ENCODE peak calls at places on chromosomes 1 and 21, in four cellular contexts. M is mammary epithelial cell; W is colonic mucosa; C is naive thymus-derived CD4-positive, alpha-beta T cell. P is an unnamed sample.

GRCh38 chr1:73162576-73162975 is 880.2 kb upstream of the NEGR1 start:
- DNase-seq in M (peak; percentile 0), W (no peak), C (no peak), P (no peak)

GRCh38 chr21:31670065-31670464 is 10.6 kb downstream of the SOD1 start:
- DNase-seq in M (no peak), W (no peak), C (no peak), P (no peak)

GRCh38 chr1:7322912-7323311 is 448.2 kb upstream of the VAMP3 start:
- DNase-seq in M (no peak), W (no peak), C (no peak), P (no peak)

GRCh38 chr1:47871799-47872353 is 125.3 kb downstream of the TRABD2B start:
- DNase-seq in M (peak; percentile 86), W (no peak), C (no peak), P (no peak)

GRCh38 chr21:43195131-43196021 is 26.6 kb downstream of the CRYAA start:
- DNase-seq in M (no peak), W (peak; percentile 16), C (no peak), P (peak; percentile 46)

GRCh38 chr21:40351006-40351405 is 483.8 kb downstream of the PCP4 start:
- DNase-seq in M (peak; percentile 6), W (no peak), C (no peak), P (no peak)

GRCh38 chr1:205592443-205593003 is 39.3 kb downstream of the ELK4 start:
- DNase-seq in M (no peak), W (no peak), C (no peak), P (no peak)

GRCh38 chr1:3628445-3628844 is 3.6 kb downstream of the TPRG1L start:
- DNase-seq in M (no peak), W (no peak), C (no peak), P (no peak)

GRCh38 chr1:94327001-94327685 is 89.8 kb upstream of the ARHGAP29 start:
- DNase-seq in M (no peak), W (peak; percentile 41), C (no peak), P (peak; percentile 37)

GRCh38 chr1:30307182-30307581 is 416.2 kb downstream of the MATN1 start:
- DNase-seq in M (no peak), W (no peak), C (no peak), P (no peak)

GRCh38 chr1:55051621-55052020 is 12.3 kb downstream of the PCSK9 start:
- DNase-seq in M (no peak), W (no peak), C (no peak), P (no peak)

GRCh38 chr21:28684351-28684750 is 308.3 kb downstream of the LTN1 start:
- DNase-seq in M (no peak), W (no peak), C (no peak), P (no peak)

GRCh38 chr1:228058172-228058980 is 24.1 kb upstream of the ARF1 start:
- DNase-seq in M (no peak), W (no peak), C (no peak), P (no peak)

GRCh38 chr1:232805269-232806070 is at the start of gene MAP10:
- DNase-seq in M (peak; percentile 43), W (peak; percentile 75), C (peak; percentile 69), P (peak; percentile 21)

GRCh38 chr1:92483442-92484170 is 3.1 kb downstream of the GFI1 start:
- DNase-seq in M (peak; percentile 4), W (peak; percentile 50), C (peak; percentile 36), P (no peak)

GRCh38 chr1:228512852-228513243 is 25.7 kb downstream of the RNF187 start:
- DNase-seq in M (no peak), W (no peak), C (no peak), P (no peak)

GRCh38 chr1:15158506-15159165 is 5.1 kb downstream of the TMEM51 start:
- DNase-seq in M (peak; percentile 65), W (no peak), C (no peak), P (no peak)

GRCh38 chr1:236502972-236503639 is 20.7 kb upstream of the LGALS8 start:
- DNase-seq in M (peak; percentile 52), W (peak; percentile 63), C (no peak), P (peak; percentile 50)

GRCh38 chr1:5312870-5313269 is 658.5 kb downstream of the AJAP1 start:
- DNase-seq in M (no peak), W (no peak), C (no peak), P (no peak)

GRCh38 chr1:28501925-28502324 is 3.9 kb upstream of the RCC1 start:
- DNase-seq in M (no peak), W (no peak), C (no peak), P (no peak)

GRCh38 chr1:93079685-93080141 is 630 bp downstream of the MTF2 start:
- DNase-seq in M (peak; percentile 11), W (peak; percentile 51), C (no peak), P (no peak)

GRCh38 chr1:216580538-216581057 is 142.6 kb downstream of the ESRRG start:
- DNase-seq in M (no peak), W (no peak), C (no peak), P (no peak)

GRCh38 chr1:66283583-66284041 is 250.3 kb upstream of the SGIP1 start:
- DNase-seq in M (peak; percentile 94), W (no peak), C (no peak), P (no peak)

GRCh38 chr1:181364801-181365200 is 118.5 kb upstream of the CACNA1E start:
- DNase-seq in M (no peak), W (no peak), C (no peak), P (no peak)

GRCh38 chr1:235917267-235917811 is 50.6 kb upstream of the LYST start:
- DNase-seq in M (peak; percentile 100), W (peak; percentile 67), C (peak; percentile 26), P (peak; percentile 69)

GRCh38 chr1:80594013-80594412 is 1206.7 kb upstream of the ADGRL2 start:
- DNase-seq in M (peak; percentile 4), W (no peak), C (no peak), P (peak; percentile 19)

GRCh38 chr1:90716552-90717355 is at the start of gene BARHL2:
- DNase-seq in M (no peak), W (no peak), C (no peak), P (no peak)

DNA sequence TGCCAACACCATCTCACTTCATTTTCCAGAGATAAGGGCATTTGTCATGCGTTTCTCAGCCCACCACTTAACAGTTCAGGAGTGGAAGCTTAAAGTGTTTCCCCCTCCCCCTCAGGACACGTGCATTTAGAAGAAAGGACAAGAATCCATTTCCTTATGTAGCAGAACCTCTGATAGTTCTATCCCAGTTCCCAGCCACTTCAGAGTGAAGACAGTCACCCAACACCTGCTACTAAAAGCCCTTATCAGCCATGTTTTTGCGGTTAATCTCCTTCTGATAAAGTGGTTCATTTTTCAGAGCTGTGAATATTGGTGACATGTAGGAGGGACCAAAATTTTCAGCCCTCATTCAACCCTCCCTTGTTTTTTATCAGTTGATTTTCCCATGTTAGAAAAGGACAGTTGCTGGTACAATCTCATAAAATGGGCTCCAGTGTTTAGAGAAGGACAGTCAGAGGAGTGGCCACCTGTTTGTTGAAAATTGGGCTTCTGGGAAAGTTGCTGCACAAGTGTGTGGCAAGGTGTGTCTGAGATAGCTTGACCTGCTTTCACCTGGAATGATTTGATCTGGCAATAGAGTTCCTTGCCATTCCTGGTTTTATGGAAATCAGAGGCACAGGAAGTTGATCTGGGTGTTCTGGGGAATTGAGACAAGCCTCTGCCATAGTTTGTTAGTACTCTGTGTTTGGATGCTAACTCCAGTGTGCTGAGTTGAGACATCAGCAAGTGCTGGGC is 114.0 kb downstream of the PPP1R12B start:
- DNase-seq in M (no peak), W (peak; percentile 62), C (no peak), P (no peak)
- H3K4me3 ChIP-seq in M (no peak overlapping the region), W (no peak overlapping the region), C (no peak overlapping the region), P (no peak overlapping the region)

GRCh38 chr1:184755226-184756065 is 788 bp upstream of the EDEM3 start:
- DNase-seq in M (no peak), W (peak; percentile 42), C (no peak), P (no peak)
- H3K27ac ChIP-seq in M (peak overlapping the region; percentile 66), W (peak overlapping the region; percentile 97), C (peak overlapping the region; percentile 91), P (peak overlapping the region; percentile 94)

GRCh38 chr1:172956871-172957270 is 93.9 kb downstream of the TNFSF18 start:
- DNase-seq in M (no peak), W (no peak), C (no peak), P (no peak)

GRCh38 chr1:172955161-172955821 is 95.5 kb downstream of the TNFSF18 start:
- DNase-seq in M (no peak), W (no peak), C (no peak), P (no peak)

GRCh38 chr1:172951728-172952365 is 98.9 kb downstream of the TNFSF18 start:
- DNase-seq in M (peak; percentile 91), W (no peak), C (no peak), P (peak; percentile 39)

GRCh38 chr1:172952541-172952940 is 98.2 kb downstream of the TNFSF18 start:
- DNase-seq in M (no peak), W (no peak), C (no peak), P (no peak)

DNA sequence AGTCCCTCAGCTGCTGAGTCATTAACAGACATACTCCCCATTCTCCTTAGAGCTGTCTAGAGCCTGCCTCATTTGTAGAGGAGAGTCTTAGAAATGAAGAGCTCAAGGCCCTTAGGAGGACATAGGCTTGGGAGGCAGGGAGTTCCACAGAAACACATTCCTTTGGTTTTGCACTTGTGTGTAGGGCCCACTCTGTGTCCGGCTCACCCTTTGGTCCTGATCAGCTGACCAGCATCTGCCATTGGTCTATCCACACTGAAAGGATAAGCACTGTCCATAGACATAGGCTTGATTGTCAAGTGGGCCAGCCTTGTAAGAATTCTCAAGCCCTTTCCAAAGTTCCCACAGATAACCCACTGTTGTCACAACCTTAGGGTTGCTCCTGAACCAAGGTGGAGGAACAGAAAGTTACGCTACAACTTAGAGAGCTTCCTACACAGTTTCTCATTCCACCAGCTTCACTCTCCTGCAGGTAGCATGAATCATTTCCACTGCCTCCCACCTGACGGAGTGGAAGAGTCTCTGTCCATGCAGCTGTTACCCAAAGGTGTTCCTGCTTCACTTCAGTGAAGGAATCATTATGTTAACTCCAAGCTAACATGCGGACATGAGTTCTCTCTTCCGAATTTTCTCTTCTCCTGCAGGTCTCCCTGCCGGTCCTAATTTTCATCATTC is 96.1 kb downstream of the TNFSF18 start:
- DNase-seq in M (no peak), W (no peak), C (no peak), P (no peak)
- H3K4me3 ChIP-seq in M (no peak overlapping the region), W (no peak overlapping the region), C (no peak overlapping the region), P (no peak overlapping the region)

DNA sequence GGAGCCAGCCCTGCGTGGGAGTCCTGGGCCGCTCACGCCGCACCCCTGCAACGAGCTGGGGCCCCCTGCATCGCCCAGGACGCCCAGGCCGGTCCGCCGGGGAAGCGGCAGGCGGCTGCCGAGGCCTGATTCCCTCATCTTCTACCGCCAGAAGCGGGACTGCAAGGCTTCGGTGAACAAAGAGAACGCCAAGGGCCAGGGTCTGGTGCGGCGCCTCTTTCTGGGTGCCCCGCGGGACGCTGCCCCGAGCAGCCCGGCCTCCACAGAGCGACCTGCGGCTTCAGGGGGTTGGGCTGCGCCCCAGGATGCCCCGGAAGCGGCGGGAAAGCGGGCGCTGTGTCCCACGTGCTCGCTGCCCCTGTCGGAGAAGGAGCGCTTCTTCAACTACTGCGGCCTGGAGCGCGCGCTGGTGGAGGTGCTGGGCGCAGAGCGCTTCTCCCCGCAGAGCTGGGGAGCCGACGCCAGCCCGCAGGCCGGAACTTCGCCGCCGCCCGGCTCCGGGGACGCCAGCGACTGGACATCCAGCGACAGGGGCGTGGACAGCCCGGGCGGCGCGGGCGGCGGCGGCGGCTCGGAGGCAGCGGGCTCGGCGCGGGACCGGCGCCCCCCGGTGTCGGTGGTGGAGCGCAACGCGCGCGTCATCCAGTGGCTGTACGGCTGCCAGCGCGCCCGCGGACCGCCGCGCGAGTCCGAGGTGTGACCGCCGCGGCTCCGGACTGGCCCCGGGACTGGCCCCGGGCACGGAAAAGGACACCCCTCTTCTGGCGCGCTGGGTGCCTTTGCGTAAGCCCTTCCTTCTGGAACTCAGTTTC is 2.7 kb downstream of the FAM110D start:
- DNase-seq in M (peak; percentile 47), W (peak; percentile 56), C (peak; percentile 38), P (no peak)
- H3K27ac ChIP-seq in M (no peak overlapping the region), W (no peak overlapping the region), C (no peak overlapping the region), P (peak overlapping the region; percentile 44)

P was measured in breast epithelium.